ENCODE peak calls at places on chromosomes 1 and 21, in four cellular contexts. One of them, this sample, is unnamed.

GRCh38 chr1:22375601-22376000 is 76.0 kb upstream of the ZBTB40 start:
- DNase-seq in IMR-90: no peak
- DNase-seq in mesenchymal stem cell: no peak
- DNase-seq in trophoblast cell: no peak
- DNase-seq in this sample: no peak

GRCh38 chr21:45573452-45574035 is 31.3 kb upstream of the SLC19A1 start:
- DNase-seq in IMR-90: no peak
- DNase-seq in mesenchymal stem cell: no peak
- DNase-seq in trophoblast cell: no peak
- DNase-seq in this sample: no peak

GRCh38 chr1:76185207-76185606 is 110.7 kb downstream of the ST6GALNAC3 start:
- DNase-seq in IMR-90: no peak
- DNase-seq in mesenchymal stem cell: no peak
- DNase-seq in trophoblast cell: no peak
- DNase-seq in this sample: no peak

GRCh38 chr21:38340131-38340530 is 83.3 kb downstream of the KCNJ15 start:
- DNase-seq in IMR-90: no peak
- DNase-seq in mesenchymal stem cell: no peak
- DNase-seq in trophoblast cell: no peak
- DNase-seq in this sample: no peak

GRCh38 chr1:245990315-245991022 is 516.6 kb downstream of the SMYD3 start:
- DNase-seq in IMR-90: no peak
- DNase-seq in mesenchymal stem cell: no peak
- DNase-seq in trophoblast cell: no peak
- DNase-seq in this sample: no peak

GRCh38 chr1:172898866-172899265 is 151.9 kb downstream of the TNFSF18 start:
- DNase-seq in IMR-90: peak; percentile 87
- DNase-seq in mesenchymal stem cell: no peak
- DNase-seq in trophoblast cell: no peak
- DNase-seq in this sample: no peak

GRCh38 chr1:150151291-150152181 is 1.8 kb downstream of the PLEKHO1 start:
- DNase-seq in IMR-90: no peak
- DNase-seq in mesenchymal stem cell: peak; percentile 51
- DNase-seq in trophoblast cell: no peak
- DNase-seq in this sample: no peak

GRCh38 chr1:150703427-150703826 is 6.5 kb upstream of the GOLPH3L start:
- DNase-seq in IMR-90: no peak
- DNase-seq in mesenchymal stem cell: no peak
- DNase-seq in trophoblast cell: no peak
- DNase-seq in this sample: no peak

GRCh38 chr21:43909736-43910455 is 44.9 kb downstream of the AGPAT3 start:
- DNase-seq in IMR-90: no peak
- DNase-seq in mesenchymal stem cell: no peak
- DNase-seq in trophoblast cell: no peak
- DNase-seq in this sample: no peak

GRCh38 chr1:160951443-160952128 is 3.0 kb downstream of the ITLN2 start:
- DNase-seq in IMR-90: peak; percentile 41
- DNase-seq in mesenchymal stem cell: peak; percentile 52
- DNase-seq in trophoblast cell: peak; percentile 80
- DNase-seq in this sample: peak; percentile 36

GRCh38 chr1:3529099-3529729 is 74.7 kb downstream of the ARHGEF16 start:
- DNase-seq in IMR-90: no peak
- DNase-seq in mesenchymal stem cell: no peak
- DNase-seq in trophoblast cell: peak; percentile 25
- DNase-seq in this sample: no peak

GRCh38 chr1:156471496-156472490 is 28.8 kb downstream of the MEF2D start:
- DNase-seq in IMR-90: no peak
- DNase-seq in mesenchymal stem cell: no peak
- DNase-seq in trophoblast cell: no peak
- DNase-seq in this sample: no peak

GRCh38 chr1:204419064-204419403 is 7.4 kb upstream of the PPP1R15B start:
- DNase-seq in IMR-90: peak; percentile 52
- DNase-seq in mesenchymal stem cell: no peak
- DNase-seq in trophoblast cell: peak; percentile 95
- DNase-seq in this sample: no peak

GRCh38 chr1:23394664-23395063 is 25.0 kb upstream of the ZNF436 start:
- DNase-seq in IMR-90: peak; percentile 69
- DNase-seq in mesenchymal stem cell: peak; percentile 96
- DNase-seq in trophoblast cell: no peak
- DNase-seq in this sample: no peak

GRCh38 chr1:185681034-185681633 is 53.1 kb upstream of the HMCN1 start:
- DNase-seq in IMR-90: peak; percentile 44
- DNase-seq in mesenchymal stem cell: peak; percentile 53
- DNase-seq in trophoblast cell: peak; percentile 73
- DNase-seq in this sample: no peak

GRCh38 chr1:9269078-9269501 is 23.6 kb upstream of the SPSB1 start:
- DNase-seq in IMR-90: no peak
- DNase-seq in mesenchymal stem cell: no peak
- DNase-seq in trophoblast cell: no peak
- DNase-seq in this sample: no peak

GRCh38 chr1:42070996-42071395 is 82.2 kb upstream of the GUCA2B start:
- DNase-seq in IMR-90: no peak
- DNase-seq in mesenchymal stem cell: no peak
- DNase-seq in trophoblast cell: peak; percentile 12
- DNase-seq in this sample: no peak

GRCh38 chr1:171655215-171656116 is 3.0 kb upstream of the MYOC start:
- DNase-seq in IMR-90: peak; percentile 48
- DNase-seq in mesenchymal stem cell: peak; percentile 43
- DNase-seq in trophoblast cell: peak; percentile 48
- DNase-seq in this sample: peak; percentile 98

GRCh38 chr1:227886503-227886961 is 61.2 kb downstream of the WNT9A start:
- DNase-seq in IMR-90: no peak
- DNase-seq in mesenchymal stem cell: no peak
- DNase-seq in trophoblast cell: no peak
- DNase-seq in this sample: peak; percentile 60

GRCh38 chr1:229880271-229881170 is 186.5 kb upstream of the GALNT2 start:
- DNase-seq in IMR-90: no peak
- DNase-seq in mesenchymal stem cell: no peak
- DNase-seq in trophoblast cell: no peak
- DNase-seq in this sample: peak; percentile 20

GRCh38 chr1:205275133-205275532 is 46.4 kb downstream of the NUAK2 start:
- DNase-seq in IMR-90: no peak
- DNase-seq in mesenchymal stem cell: no peak
- DNase-seq in trophoblast cell: no peak
- DNase-seq in this sample: no peak

DNA sequence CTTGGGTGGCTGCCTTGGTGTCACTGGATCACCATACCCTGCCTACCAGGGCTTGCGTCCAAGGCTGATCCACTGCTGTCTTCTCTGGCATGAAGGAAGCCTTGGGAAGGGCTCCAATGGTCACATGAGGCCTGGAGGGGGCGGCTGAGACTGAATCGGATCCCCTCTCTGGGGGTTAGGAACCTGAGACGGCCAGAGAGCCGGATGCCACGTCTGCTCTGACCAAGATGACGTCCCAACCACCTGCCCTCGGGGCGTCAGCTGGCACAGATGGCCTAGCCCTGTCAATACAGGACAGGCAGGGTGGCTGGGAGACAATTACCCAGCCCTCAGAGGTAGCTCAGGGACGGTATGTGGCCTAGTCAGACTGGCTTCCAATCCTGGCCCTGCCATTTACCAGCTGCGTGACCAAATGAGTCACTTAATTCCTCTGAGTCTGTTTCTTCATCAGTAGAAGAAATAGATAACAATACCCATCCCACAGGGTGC is 5.4 kb downstream of the TRIM62 start:
- DNase-seq in IMR-90: peak; percentile 67
- DNase-seq in mesenchymal stem cell: peak; percentile 61
- DNase-seq in trophoblast cell: peak; percentile 98
- DNase-seq in this sample: no peak
- H3K18ac ChIP-seq in IMR-90: peak overlapping the region; percentile 11
- H3K18ac ChIP-seq in mesenchymal stem cell: no peak overlapping the region
- H3K18ac ChIP-seq in trophoblast cell: no peak overlapping the region
- H3K18ac ChIP-seq in this sample: no peak overlapping the region

GRCh38 chr21:42032968-42033367 is 22.8 kb upstream of the ZBTB21 start:
- DNase-seq in IMR-90: no peak
- DNase-seq in mesenchymal stem cell: no peak
- DNase-seq in trophoblast cell: no peak
- DNase-seq in this sample: no peak
- H3K18ac ChIP-seq in IMR-90: no peak overlapping the region
- H3K18ac ChIP-seq in mesenchymal stem cell: no peak overlapping the region
- H3K18ac ChIP-seq in trophoblast cell: no peak overlapping the region
- H3K18ac ChIP-seq in this sample: no peak overlapping the region

DNA sequence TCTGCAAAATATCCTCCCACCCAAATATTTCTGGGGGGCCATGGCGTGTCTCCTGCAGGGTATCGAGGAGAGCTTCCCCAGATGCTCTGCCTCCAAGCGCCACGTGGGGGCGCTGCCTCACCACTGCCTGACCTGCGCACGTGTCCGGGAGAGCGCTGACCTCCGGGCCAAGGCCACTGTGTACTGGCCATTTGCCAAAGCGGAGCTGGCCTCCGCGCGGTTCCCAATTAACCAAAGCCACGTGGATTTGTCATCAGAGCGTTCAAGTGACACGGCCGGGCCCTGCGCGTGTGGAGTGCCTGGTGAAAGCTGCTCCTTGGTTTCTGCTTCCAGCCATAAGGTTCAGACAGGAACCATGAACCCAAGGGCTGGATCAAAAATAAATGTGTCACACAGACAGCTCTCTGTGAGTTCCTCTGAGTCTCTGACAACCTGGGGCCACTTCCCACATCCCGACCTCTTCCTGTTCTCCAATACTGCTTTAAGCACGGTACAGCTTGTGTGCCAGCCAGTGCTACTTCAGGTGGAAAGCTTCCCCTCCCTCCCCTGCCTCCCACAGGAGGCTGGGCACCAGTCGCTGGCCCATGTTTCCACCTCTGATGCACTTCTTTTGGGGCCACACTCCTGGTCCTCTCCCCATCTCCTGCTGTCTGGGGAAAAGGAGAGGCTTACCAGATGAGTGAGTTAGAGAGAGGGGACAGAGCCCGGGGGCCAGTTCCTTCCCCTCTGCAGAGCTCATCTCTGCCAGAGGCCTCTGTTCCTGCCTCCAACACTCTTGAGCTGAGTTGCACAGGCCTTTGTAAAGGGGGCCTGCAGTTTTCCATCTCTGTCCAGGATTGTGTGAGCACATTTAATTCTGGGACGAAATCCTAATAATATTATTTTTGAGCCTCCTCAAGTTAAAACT is 26.1 kb downstream of the ZP4 start:
- DNase-seq in IMR-90: no peak
- DNase-seq in mesenchymal stem cell: peak; percentile 46
- DNase-seq in trophoblast cell: peak; percentile 75
- DNase-seq in this sample: peak; percentile 92
- H3K18ac ChIP-seq in IMR-90: no peak overlapping the region
- H3K18ac ChIP-seq in mesenchymal stem cell: no peak overlapping the region
- H3K18ac ChIP-seq in trophoblast cell: no peak overlapping the region
- H3K18ac ChIP-seq in this sample: peak overlapping the region; percentile 56

GRCh38 chr1:26890467-26890796 is 349 bp upstream of the GPN2 start:
- DNase-seq in IMR-90: no peak
- DNase-seq in mesenchymal stem cell: no peak
- DNase-seq in trophoblast cell: no peak
- DNase-seq in this sample: no peak

GRCh38 chr1:26887125-26887524 is 3.0 kb downstream of the GPN2 start:
- DNase-seq in IMR-90: peak; percentile 52
- DNase-seq in mesenchymal stem cell: peak; percentile 67
- DNase-seq in trophoblast cell: peak; percentile 60
- DNase-seq in this sample: no peak

GRCh38 chr1:26894263-26894662 is 4.2 kb upstream of the GPN2 start:
- DNase-seq in IMR-90: no peak
- DNase-seq in mesenchymal stem cell: no peak
- DNase-seq in trophoblast cell: peak; percentile 99
- DNase-seq in this sample: no peak

DNA sequence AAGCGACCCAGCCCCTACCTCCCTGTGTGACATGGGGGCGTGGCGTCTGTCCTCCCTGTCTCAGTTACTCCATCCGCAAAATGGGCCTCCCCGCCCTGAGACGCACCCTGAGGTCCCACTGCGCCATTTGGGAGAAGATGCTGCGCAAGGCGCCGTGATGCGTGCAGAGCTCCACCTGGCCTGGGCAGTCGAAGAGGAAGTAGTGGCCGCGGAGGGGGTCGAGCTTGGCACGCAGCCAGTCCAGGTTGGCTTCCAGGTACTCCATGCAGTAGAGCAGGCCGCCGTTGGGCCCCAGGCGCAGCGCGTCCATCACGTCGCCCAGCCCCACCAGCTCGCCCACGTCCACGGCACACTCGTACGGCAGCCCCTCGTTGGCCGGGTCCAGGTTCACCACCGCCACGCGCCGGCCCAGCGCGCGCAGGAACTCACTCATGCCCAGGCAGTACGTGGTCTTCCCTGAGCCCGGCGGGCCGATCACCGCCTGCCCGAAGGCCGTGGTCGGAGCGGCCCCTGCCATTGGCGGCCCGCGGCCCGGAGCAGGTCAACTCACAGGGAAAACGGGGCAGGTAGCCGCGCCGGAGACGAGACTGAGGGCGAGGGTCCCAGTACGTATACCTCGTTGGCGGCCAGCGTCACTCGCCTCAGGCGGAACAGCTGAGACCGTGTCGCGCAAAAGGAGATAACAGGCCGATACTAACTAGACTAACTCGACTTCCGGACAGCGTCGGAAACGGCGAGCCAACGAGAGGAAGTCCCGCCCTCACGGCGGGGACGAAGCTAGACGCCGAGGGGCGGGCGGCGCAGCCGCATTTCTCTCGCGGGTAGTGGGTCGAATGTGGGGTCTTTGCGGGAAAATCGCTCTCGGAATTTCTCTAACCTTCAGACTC is at the start of gene GPN2:
- DNase-seq in IMR-90: peak; percentile 72
- DNase-seq in mesenchymal stem cell: peak; percentile 84
- DNase-seq in trophoblast cell: peak; percentile 87
- DNase-seq in this sample: peak; percentile 85
- H3K18ac ChIP-seq in IMR-90: peak within 1 kb of the TSS; percentile 14
- H3K18ac ChIP-seq in mesenchymal stem cell: peak within 1 kb of the TSS; percentile 93
- H3K18ac ChIP-seq in trophoblast cell: peak within 1 kb of the TSS; percentile 87
- H3K18ac ChIP-seq in this sample: peak within 1 kb of the TSS; percentile 83

This sample was measured in H1.